ENCODE peak calls at places on chromosomes 13 and 19, in nine cellular contexts. R is left lung, E is fibroblast of lung, K is stomach, P is SK-N-SH, A is uterus, N is A549, O is upper lobe of left lung, T is mammary epithelial cell. G is an unnamed sample. For H3K4me1, the result is how much of the 10 kb centered on the place peaks cover.

GRCh38 chr13:105598551-105598950 is 936.9 kb downstream of the EFNB2 start:
- DNase-seq in O (no peak), A (no peak), E (peak), R (no peak), T (peak), K (no peak), N (no peak), P (no peak), G (no peak)

GRCh38 chr19:34904846-34905527 is 21.7 kb upstream of the ZNF30 start:
- DNase-seq in A (no peak), T (peak), P (peak), O (peak), K (no peak), E (no peak), N (no peak), R (no peak), G (no peak)

GRCh38 chr19:3683405-3683865 is 16.8 kb downstream of the PIP5K1C start:
- DNase-seq in P (no peak), K (no peak), R (no peak), N (no peak), O (no peak), T (no peak), A (peak), E (no peak), G (no peak)

GRCh38 chr19:41298327-41298964 is 11.5 kb upstream of the CCDC97 start:
- DNase-seq in R (peak), K (peak), T (peak), E (peak), A (no peak), O (peak), P (no peak), N (no peak), G (peak)

GRCh38 chr13:30346789-30347167 is 39.4 kb upstream of the KATNAL1 start:
- DNase-seq in T (no peak), K (no peak), N (no peak), A (no peak), R (no peak), O (no peak), P (no peak), E (no peak), G (no peak)

GRCh38 chr13:111219306-111219705 is 101.1 kb upstream of the TEX29 start:
- DNase-seq in A (no peak), O (no peak), K (no peak), T (peak), P (no peak), N (no peak), E (peak), R (no peak), G (peak)

GRCh38 chr19:47228937-47229673 is 1.9 kb downstream of the BBC3 start:
- DNase-seq in P (no peak), T (peak), R (peak), N (peak), O (no peak), E (peak), A (peak), K (no peak), G (no peak)

GRCh38 chr13:78598382-78598781 is 5.0 kb downstream of the POU4F1 start:
- DNase-seq in A (no peak), N (no peak), T (no peak), E (peak), P (no peak), K (no peak), R (no peak), O (no peak), G (no peak)

GRCh38 chr13:58963321-58963720 is 1200.4 kb downstream of the DIAPH3 start:
- DNase-seq in N (no peak), T (no peak), R (no peak), O (no peak), K (no peak), A (no peak), E (no peak), P (no peak), G (no peak)

GRCh38 chr13:95968906-95969305 is 84.3 kb downstream of the UGGT2 start:
- DNase-seq in E (no peak), N (no peak), O (no peak), A (no peak), R (no peak), K (no peak), P (no peak), T (no peak), G (no peak)

GRCh38 chr13:101025519-101025918 is 350.9 kb upstream of the TMTC4 start:
- DNase-seq in R (no peak), T (no peak), O (no peak), N (no peak), A (no peak), E (no peak), P (no peak), K (no peak), G (no peak)

GRCh38 chr13:112684041-112684440 is 5.8 kb upstream of the ATP11A start:
- DNase-seq in R (no peak), E (no peak), O (no peak), A (no peak), N (no peak), P (no peak), K (peak), T (no peak), G (no peak)

GRCh38 chr13:50990050-50990449 is 80.5 kb downstream of the RNASEH2B start:
- DNase-seq in N (no peak), T (no peak), K (no peak), P (no peak), O (no peak), R (no peak), A (no peak), E (no peak), G (no peak)

DNA sequence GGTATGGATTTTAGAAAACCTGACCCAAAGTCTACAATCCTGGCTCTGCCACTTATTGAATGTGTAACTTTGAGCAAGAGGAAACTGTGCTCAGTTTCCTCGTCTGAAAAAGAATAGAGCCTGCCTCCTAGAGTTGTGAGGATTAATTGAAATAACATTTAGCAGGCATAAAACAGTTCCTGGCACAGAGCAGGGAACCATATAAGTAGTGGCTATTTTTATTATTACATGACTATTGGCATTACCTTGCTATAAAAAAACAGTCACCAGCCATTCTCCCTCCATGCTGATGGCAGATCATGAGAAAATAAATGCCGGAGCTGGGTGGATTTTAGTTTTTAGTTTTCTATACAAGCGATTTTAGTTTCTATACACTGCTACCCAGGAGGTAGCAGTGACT is 5.8 kb downstream of the DOCK9 start:
- DNase-seq in N (no peak), O (no peak), A (no peak), R (no peak), T (no peak), P (no peak), E (no peak), K (no peak), G (no peak)
- H3K4me1 ChIP-seq in N (under half), O (under half), A (under half), R (under half), T (under half), P (under half), E (under half), K (under half), G (under half)

GRCh38 chr19:43782689-43783231 is 2.0 kb upstream of the KCNN4 start:
- DNase-seq in P (no peak), O (peak), T (peak), R (no peak), K (peak), A (no peak), E (no peak), N (peak), G (no peak)

GRCh38 chr19:43780706-43781525 is at the start of gene KCNN4:
- DNase-seq in K (peak), N (peak), T (peak), O (peak), P (no peak), A (no peak), R (peak), E (peak), G (no peak)

GRCh38 chr19:43781630-43782310 is 997 bp upstream of the KCNN4 start:
- DNase-seq in N (no peak), R (no peak), K (no peak), P (no peak), A (no peak), T (peak), E (no peak), O (no peak), G (no peak)

GRCh38 chr19:43783636-43784035 is 2.9 kb upstream of the KCNN4 start:
- DNase-seq in P (no peak), A (no peak), O (no peak), E (no peak), K (no peak), N (no peak), R (no peak), T (no peak), G (no peak)

GRCh38 chr19:43782311-43782660 is 1.5 kb upstream of the KCNN4 start:
- DNase-seq in P (no peak), N (no peak), K (no peak), O (no peak), T (no peak), R (no peak), A (no peak), E (no peak), G (no peak)
- H3K4me3 ChIP-seq in P (no peak), N (no peak), K (no peak), O (no peak), T (no peak), R (no peak), A (no peak), E (no peak), G (no peak)

GRCh38 chr13:39684531-39685137 is 29.2 kb downstream of the COG6 start:
- DNase-seq in N (peak), R (no peak), K (no peak), P (peak), A (no peak), O (peak), E (peak), T (peak), G (no peak)
- TF ChIP-seq CTCF in N (peak), R (peak), K (no peak), P (peak), A (peak), O (peak), E (no peak), T (peak), G (no peak)

GRCh38 chr19:29944415-29945012 is 2.5 kb downstream of the URI1 start:
- DNase-seq in K (no peak), E (no peak), A (no peak), T (no peak), R (no peak), O (no peak), P (no peak), N (no peak), G (no peak)

GRCh38 chr19:29945017-29945416 is 3.0 kb downstream of the URI1 start:
- DNase-seq in P (no peak), A (no peak), O (no peak), K (no peak), T (no peak), E (no peak), N (no peak), R (no peak), G (no peak)

GRCh38 chr19:29945433-29945832 is 3.4 kb downstream of the URI1 start:
- DNase-seq in K (no peak), T (no peak), A (no peak), P (no peak), R (no peak), O (no peak), N (no peak), E (peak), G (no peak)

GRCh38 chr19:29947871-29948270 is 5.8 kb downstream of the URI1 start:
- DNase-seq in O (no peak), T (no peak), K (no peak), E (no peak), N (no peak), A (no peak), R (no peak), P (no peak), G (no peak)

GRCh38 chr19:29946645-29947044 is 4.6 kb downstream of the URI1 start:
- DNase-seq in N (no peak), P (no peak), E (no peak), T (no peak), R (no peak), K (no peak), O (no peak), A (no peak), G (no peak)
- H3K4me1 ChIP-seq in N (half or more), P (under half), E (under half), T (under half), R (under half), K (under half), O (under half), A (under half), G (under half)